ENCODE peak calls at places on chromosomes 6 and 20, in seven cellular contexts. N is PC-3; Y is spleen; S is brain microvascular endothelial cell; V is GM12865; Q is CD4-positive, alpha-beta memory T cell; P is epithelial cell of esophagus. R is an unnamed sample.

GRCh38 chr6:45709834-45710233 is 305.8 kb downstream of the CLIC5 start:
- DNase-seq in P (no peak), S (no peak), V (peak), Q (no peak), N (no peak), Y (no peak), R (no peak)

GRCh38 chr6:157069585-157069984 is 253.7 kb downstream of the TMEM242 start:
- DNase-seq in N (no peak), P (no peak), Q (no peak), S (no peak), Y (no peak), V (no peak), R (no peak)

GRCh38 chr20:10508060-10508459 is 73.0 kb downstream of the SLX4IP start:
- DNase-seq in N (peak), S (no peak), P (no peak), Q (no peak), Y (no peak), V (no peak), R (no peak)

GRCh38 chr6:146357578-146358340 is 185.9 kb upstream of the RAB32 start:
- DNase-seq in Y (no peak), V (peak), S (peak), Q (no peak), P (peak), N (peak), R (peak)

GRCh38 chr6:2767327-2767985 is 2.3 kb downstream of the WRNIP1 start:
- DNase-seq in V (no peak), N (no peak), Q (no peak), S (no peak), P (no peak), Y (no peak), R (no peak)

GRCh38 chr6:24910850-24911712 is 24.7 kb downstream of the RIPOR2 start:
- DNase-seq in Y (peak), Q (peak), V (peak), S (no peak), N (peak), P (peak), R (peak)

GRCh38 chr6:25882066-25882496 is 8.0 kb upstream of the SLC17A3 start:
- DNase-seq in S (no peak), Q (no peak), Y (peak), P (no peak), N (no peak), V (no peak), R (peak)

GRCh38 chr6:169167581-169168301 is 85.9 kb downstream of the THBS2 start:
- DNase-seq in P (no peak), N (no peak), Y (no peak), V (no peak), Q (no peak), S (peak), R (no peak)

GRCh38 chr6:43982084-43982625 is 145.1 kb downstream of the MRPL14 start:
- DNase-seq in V (no peak), P (no peak), Q (no peak), N (no peak), S (no peak), Y (no peak), R (no peak)

GRCh38 chr6:155061381-155061780 is 66.3 kb downstream of the TIAM2 start:
- DNase-seq in V (no peak), S (no peak), P (no peak), Q (no peak), N (no peak), Y (no peak), R (no peak)

GRCh38 chr6:127959869-127960268 is 59.0 kb upstream of the THEMIS start:
- DNase-seq in P (no peak), V (no peak), Y (no peak), Q (no peak), N (no peak), S (no peak), R (no peak)

GRCh38 chr6:35240838-35241801 is 18.4 kb upstream of the ZNF76 start:
- DNase-seq in V (peak), P (peak), Y (peak), S (peak), Q (peak), N (peak), R (peak)

GRCh38 chr6:157980288-157981131 is 1.2 kb upstream of the SYNJ2 start:
- DNase-seq in S (no peak), P (no peak), Y (peak), Q (peak), N (no peak), V (peak), R (no peak)

GRCh38 chr20:20850407-20850806 is 138.0 kb upstream of the RALGAPA2 start:
- DNase-seq in Y (no peak), V (no peak), S (no peak), P (no peak), N (no peak), Q (no peak), R (no peak)

GRCh38 chr6:10837692-10837996 is 695 bp downstream of the MAK start:
- DNase-seq in S (peak), Y (no peak), N (peak), Q (peak), V (peak), P (peak), R (peak)

GRCh38 chr6:142369266-142369665 is 67.5 kb downstream of the ADGRG6 start:
- DNase-seq in Q (no peak), P (no peak), N (no peak), V (no peak), Y (no peak), S (no peak), R (no peak)
- H3K4me3 ChIP-seq in Q (no peak), P (no peak), N (no peak), V (no peak), Y (no peak), S (no peak), R (no peak)

DNA sequence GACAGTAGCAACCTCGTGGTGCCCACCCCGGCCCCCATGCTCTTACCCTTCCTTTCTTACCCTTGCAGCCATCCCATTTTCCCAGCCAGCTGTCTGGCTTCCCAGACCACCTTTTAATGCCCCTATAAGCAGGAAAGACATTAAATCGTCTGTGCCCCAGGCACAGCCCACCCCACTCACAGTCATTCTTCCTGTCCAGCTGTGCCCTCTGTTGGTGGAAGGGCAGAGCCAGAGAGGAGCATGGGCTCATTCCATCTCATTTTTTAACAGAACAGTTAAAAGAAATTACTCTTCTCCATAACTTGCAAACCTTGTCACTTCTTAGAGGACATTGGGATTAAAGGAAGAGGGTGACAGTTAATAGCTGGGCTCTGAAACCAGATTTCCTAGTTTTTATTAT is 240.5 kb downstream of the NRN1 start:
- DNase-seq in S (no peak), V (no peak), Q (no peak), Y (no peak), P (no peak), N (no peak), R (no peak)
- H3K4me3 ChIP-seq in S (no peak), V (no peak), Q (no peak), Y (no peak), P (no peak), N (no peak), R (no peak)

DNA sequence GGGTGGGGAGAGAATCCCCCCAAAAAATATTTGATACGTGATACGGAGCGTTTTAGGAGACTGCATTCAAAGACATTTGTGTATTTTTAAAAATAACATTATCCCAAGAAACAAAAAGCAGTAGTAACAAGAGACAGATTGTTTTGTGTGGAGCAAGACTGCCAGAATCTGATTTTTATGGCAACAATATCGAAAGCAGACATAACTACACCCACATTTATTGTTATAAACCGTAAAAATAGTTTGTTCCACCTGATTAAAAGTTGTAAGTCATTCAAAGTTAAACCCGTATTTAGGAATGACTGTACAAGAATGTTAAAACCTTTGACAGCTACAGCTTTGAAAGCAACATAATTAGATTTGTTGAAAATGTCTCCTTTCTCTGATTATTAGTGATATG is 2.6 kb downstream of the EYA4 start:
- DNase-seq in S (no peak), Y (no peak), N (no peak), Q (no peak), V (no peak), P (no peak), R (no peak)
- H3K4me3 ChIP-seq in S (no peak), Y (no peak), N (peak), Q (no peak), V (no peak), P (no peak), R (no peak)

GRCh38 chr6:33079575-33079974 is 3.8 kb downstream of the HLA-DPB1 start:
- DNase-seq in Y (no peak), P (no peak), S (no peak), V (no peak), Q (no peak), N (no peak), R (no peak)

GRCh38 chr6:33080127-33081089 is 4.6 kb downstream of the HLA-DPB1 start:
- DNase-seq in Y (peak), Q (no peak), N (no peak), P (peak), V (no peak), S (peak), R (peak)

GRCh38 chr6:33082702-33083101 is 6.9 kb downstream of the HLA-DPB1 start:
- DNase-seq in Q (no peak), Y (no peak), V (peak), S (no peak), P (peak), N (peak), R (peak)

GRCh38 chr6:33078919-33079521 is 3.2 kb downstream of the HLA-DPB1 start:
- DNase-seq in P (no peak), S (no peak), Q (no peak), N (no peak), Y (no peak), V (no peak), R (no peak)

DNA sequence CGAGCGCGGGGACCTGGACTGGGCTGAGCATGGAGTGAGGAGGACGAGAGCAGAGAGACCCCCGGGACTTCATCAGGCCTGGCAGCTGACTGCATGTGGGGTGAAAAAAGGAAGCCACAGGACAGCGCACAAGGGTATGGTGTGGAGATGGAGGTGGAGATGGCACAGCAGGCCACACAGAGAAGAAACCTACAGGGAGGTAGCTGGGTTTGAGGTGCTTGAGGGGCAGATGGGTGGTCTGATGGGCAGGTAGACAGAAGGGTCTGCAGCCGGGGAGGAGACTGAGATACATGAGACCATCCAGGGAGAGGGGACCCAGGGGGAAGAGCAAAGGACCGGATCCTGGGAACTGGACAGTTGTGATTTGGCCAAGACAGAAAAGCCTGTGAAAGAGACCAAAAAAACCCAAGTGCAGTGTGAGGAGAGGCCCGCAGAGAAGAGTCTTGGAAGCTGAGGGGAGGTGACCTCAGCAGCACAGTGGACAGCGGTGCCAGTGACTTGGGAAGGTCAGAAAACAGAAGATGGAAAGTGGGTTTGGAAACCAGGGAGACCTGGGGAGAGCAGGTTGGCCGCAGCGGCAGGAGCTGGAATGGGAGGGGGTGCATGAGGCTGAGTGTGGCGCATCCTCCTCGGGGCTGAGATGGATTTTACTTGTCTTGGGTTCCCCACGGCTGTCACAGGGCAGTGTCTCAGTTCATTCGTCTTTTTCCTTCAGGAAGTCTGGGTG is 5.5 kb downstream of the HLA-DPB1 start:
- DNase-seq in P (no peak), Y (no peak), S (no peak), N (no peak), V (no peak), Q (no peak), R (no peak)
- H3K4me3 ChIP-seq in P (no peak), Y (peak), S (peak), N (no peak), V (no peak), Q (no peak), R (peak)